ENCODE peak calls at places on chromosomes 7 and 10, in nine cellular contexts. One of them, this sample, is unnamed.

GRCh38 chr10:122471531-122472177 is 10.3 kb downstream of the HTRA1 start:
- DNase-seq in LNCaP clone FGC: no peak
- DNase-seq in upper lobe of left lung: no peak
- DNase-seq in retinal pigment epithelial cell: no peak
- DNase-seq in H1: no peak
- DNase-seq in AG09309: no peak
- DNase-seq in vagina: no peak
- DNase-seq in fibroblast of pulmonary artery: no peak
- DNase-seq in GM12878: no peak
- DNase-seq in this sample: no peak

GRCh38 chr10:30583778-30584415 is 45.7 kb downstream of the LYZL2 start:
- DNase-seq in LNCaP clone FGC: peak
- DNase-seq in upper lobe of left lung: no peak
- DNase-seq in retinal pigment epithelial cell: no peak
- DNase-seq in H1: no peak
- DNase-seq in AG09309: peak
- DNase-seq in vagina: no peak
- DNase-seq in fibroblast of pulmonary artery: peak
- DNase-seq in GM12878: peak
- DNase-seq in this sample: peak

GRCh38 chr7:55382251-55382650 is 17.1 kb downstream of the LANCL2 start:
- DNase-seq in LNCaP clone FGC: no peak
- DNase-seq in upper lobe of left lung: no peak
- DNase-seq in retinal pigment epithelial cell: no peak
- DNase-seq in H1: no peak
- DNase-seq in AG09309: no peak
- DNase-seq in vagina: no peak
- DNase-seq in fibroblast of pulmonary artery: no peak
- DNase-seq in GM12878: no peak
- DNase-seq in this sample: no peak

GRCh38 chr10:95485445-95485844 is 75.7 kb downstream of the SORBS1 start:
- DNase-seq in LNCaP clone FGC: no peak
- DNase-seq in upper lobe of left lung: no peak
- DNase-seq in retinal pigment epithelial cell: no peak
- DNase-seq in H1: no peak
- DNase-seq in AG09309: no peak
- DNase-seq in vagina: no peak
- DNase-seq in fibroblast of pulmonary artery: no peak
- DNase-seq in GM12878: no peak
- DNase-seq in this sample: no peak

GRCh38 chr7:30160329-30160728 is 25.5 kb downstream of the MTURN start:
- DNase-seq in LNCaP clone FGC: no peak
- DNase-seq in upper lobe of left lung: no peak
- DNase-seq in retinal pigment epithelial cell: no peak
- DNase-seq in H1: no peak
- DNase-seq in AG09309: no peak
- DNase-seq in vagina: no peak
- DNase-seq in fibroblast of pulmonary artery: no peak
- DNase-seq in GM12878: no peak
- DNase-seq in this sample: no peak

GRCh38 chr10:33937987-33938386 is 603.5 kb upstream of the NRP1 start:
- DNase-seq in LNCaP clone FGC: no peak
- DNase-seq in upper lobe of left lung: no peak
- DNase-seq in retinal pigment epithelial cell: no peak
- DNase-seq in H1: no peak
- DNase-seq in AG09309: no peak
- DNase-seq in vagina: no peak
- DNase-seq in fibroblast of pulmonary artery: peak
- DNase-seq in GM12878: no peak
- DNase-seq in this sample: no peak

GRCh38 chr7:127591189-127591588 is 2.3 kb upstream of the FSCN3 start:
- DNase-seq in LNCaP clone FGC: no peak
- DNase-seq in upper lobe of left lung: no peak
- DNase-seq in retinal pigment epithelial cell: no peak
- DNase-seq in H1: no peak
- DNase-seq in AG09309: no peak
- DNase-seq in vagina: no peak
- DNase-seq in fibroblast of pulmonary artery: no peak
- DNase-seq in GM12878: no peak
- DNase-seq in this sample: no peak

GRCh38 chr10:71882813-71883746 is 32.0 kb upstream of the PSAP start:
- DNase-seq in LNCaP clone FGC: no peak
- DNase-seq in upper lobe of left lung: no peak
- DNase-seq in retinal pigment epithelial cell: no peak
- DNase-seq in H1: no peak
- DNase-seq in AG09309: no peak
- DNase-seq in vagina: no peak
- DNase-seq in fibroblast of pulmonary artery: no peak
- DNase-seq in GM12878: no peak
- DNase-seq in this sample: no peak

GRCh38 chr7:11831727-11832495 is at the start of gene THSD7A:
- DNase-seq in LNCaP clone FGC: no peak
- DNase-seq in upper lobe of left lung: peak
- DNase-seq in retinal pigment epithelial cell: no peak
- DNase-seq in H1: peak
- DNase-seq in AG09309: no peak
- DNase-seq in vagina: no peak
- DNase-seq in fibroblast of pulmonary artery: peak
- DNase-seq in GM12878: no peak
- DNase-seq in this sample: no peak

GRCh38 chr7:130791746-130792145 is 57.7 kb upstream of the KLF14 start:
- DNase-seq in LNCaP clone FGC: no peak
- DNase-seq in upper lobe of left lung: no peak
- DNase-seq in retinal pigment epithelial cell: no peak
- DNase-seq in H1: no peak
- DNase-seq in AG09309: no peak
- DNase-seq in vagina: no peak
- DNase-seq in fibroblast of pulmonary artery: no peak
- DNase-seq in GM12878: no peak
- DNase-seq in this sample: no peak

GRCh38 chr7:19020062-19020461 is 97.4 kb downstream of the TWIST1 start:
- DNase-seq in LNCaP clone FGC: no peak
- DNase-seq in upper lobe of left lung: no peak
- DNase-seq in retinal pigment epithelial cell: no peak
- DNase-seq in H1: no peak
- DNase-seq in AG09309: no peak
- DNase-seq in vagina: no peak
- DNase-seq in fibroblast of pulmonary artery: no peak
- DNase-seq in GM12878: no peak
- DNase-seq in this sample: no peak

GRCh38 chr7:121748546-121748945 is 124.4 kb upstream of the PTPRZ1 start:
- DNase-seq in LNCaP clone FGC: no peak
- DNase-seq in upper lobe of left lung: no peak
- DNase-seq in retinal pigment epithelial cell: no peak
- DNase-seq in H1: no peak
- DNase-seq in AG09309: no peak
- DNase-seq in vagina: no peak
- DNase-seq in fibroblast of pulmonary artery: no peak
- DNase-seq in GM12878: no peak
- DNase-seq in this sample: no peak

GRCh38 chr10:129074939-129075338 is 392.1 kb upstream of the MGMT start:
- DNase-seq in LNCaP clone FGC: peak
- DNase-seq in upper lobe of left lung: no peak
- DNase-seq in retinal pigment epithelial cell: no peak
- DNase-seq in H1: no peak
- DNase-seq in AG09309: no peak
- DNase-seq in vagina: no peak
- DNase-seq in fibroblast of pulmonary artery: no peak
- DNase-seq in GM12878: no peak
- DNase-seq in this sample: no peak

GRCh38 chr10:117166420-117167345 is 28.6 kb upstream of the VAX1 start:
- DNase-seq in LNCaP clone FGC: no peak
- DNase-seq in upper lobe of left lung: peak
- DNase-seq in retinal pigment epithelial cell: no peak
- DNase-seq in H1: no peak
- DNase-seq in AG09309: no peak
- DNase-seq in vagina: no peak
- DNase-seq in fibroblast of pulmonary artery: no peak
- DNase-seq in GM12878: no peak
- DNase-seq in this sample: no peak
- H3K4me3 ChIP-seq in LNCaP clone FGC: no peak
- H3K4me3 ChIP-seq in upper lobe of left lung: no peak
- H3K4me3 ChIP-seq in retinal pigment epithelial cell: no peak
- H3K4me3 ChIP-seq in H1: peak
- H3K4me3 ChIP-seq in AG09309: no peak
- H3K4me3 ChIP-seq in vagina: no peak
- H3K4me3 ChIP-seq in fibroblast of pulmonary artery: no peak
- H3K4me3 ChIP-seq in GM12878: no peak
- H3K4me3 ChIP-seq in this sample: no peak

DNA sequence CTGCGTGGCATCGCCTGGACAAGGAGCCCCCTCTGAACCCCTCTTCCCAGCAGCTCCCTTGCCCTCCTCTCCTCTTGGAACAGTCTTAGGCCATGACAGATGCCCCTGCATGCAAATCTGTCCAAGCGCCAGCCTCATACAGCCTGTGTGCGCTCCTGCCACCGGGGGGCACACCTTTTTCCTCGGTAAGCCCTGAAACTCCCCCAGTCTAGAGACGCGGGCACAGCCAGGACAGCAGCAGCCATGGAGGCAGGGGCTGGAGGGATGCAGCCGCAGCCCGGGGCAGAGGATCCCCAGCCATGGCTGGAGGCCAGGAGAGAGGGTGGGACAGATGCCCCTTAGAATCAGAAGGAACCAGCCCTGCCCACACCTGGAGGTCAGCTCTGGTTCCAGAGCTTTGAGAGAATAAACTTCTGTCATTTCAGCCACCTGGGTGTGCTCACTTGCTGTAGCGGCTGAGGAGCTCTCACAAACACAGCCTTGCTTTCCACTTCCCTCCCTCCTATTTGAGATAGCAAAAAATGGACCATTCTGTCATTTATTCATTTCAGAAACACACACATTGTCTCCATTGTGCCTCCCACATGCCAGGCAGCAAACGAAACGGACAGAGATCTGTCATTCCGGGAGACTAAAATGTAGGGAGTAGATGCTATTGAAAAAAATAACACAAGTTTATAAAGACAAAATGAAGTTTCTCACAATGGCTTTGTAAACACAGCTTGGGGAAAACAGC is 241.5 kb downstream of the WDR37 start:
- DNase-seq in LNCaP clone FGC: no peak
- DNase-seq in upper lobe of left lung: no peak
- DNase-seq in retinal pigment epithelial cell: no peak
- DNase-seq in H1: peak
- DNase-seq in AG09309: no peak
- DNase-seq in vagina: no peak
- DNase-seq in fibroblast of pulmonary artery: no peak
- DNase-seq in GM12878: no peak
- DNase-seq in this sample: no peak
- TF ChIP-seq CTCF in LNCaP clone FGC: no peak
- TF ChIP-seq CTCF in upper lobe of left lung: no peak
- TF ChIP-seq CTCF in retinal pigment epithelial cell: no peak
- TF ChIP-seq CTCF in H1: peak
- TF ChIP-seq CTCF in AG09309: no peak
- TF ChIP-seq CTCF in vagina: no peak
- TF ChIP-seq CTCF in fibroblast of pulmonary artery: no peak
- TF ChIP-seq CTCF in GM12878: no peak
- TF ChIP-seq CTCF in this sample: no peak

DNA sequence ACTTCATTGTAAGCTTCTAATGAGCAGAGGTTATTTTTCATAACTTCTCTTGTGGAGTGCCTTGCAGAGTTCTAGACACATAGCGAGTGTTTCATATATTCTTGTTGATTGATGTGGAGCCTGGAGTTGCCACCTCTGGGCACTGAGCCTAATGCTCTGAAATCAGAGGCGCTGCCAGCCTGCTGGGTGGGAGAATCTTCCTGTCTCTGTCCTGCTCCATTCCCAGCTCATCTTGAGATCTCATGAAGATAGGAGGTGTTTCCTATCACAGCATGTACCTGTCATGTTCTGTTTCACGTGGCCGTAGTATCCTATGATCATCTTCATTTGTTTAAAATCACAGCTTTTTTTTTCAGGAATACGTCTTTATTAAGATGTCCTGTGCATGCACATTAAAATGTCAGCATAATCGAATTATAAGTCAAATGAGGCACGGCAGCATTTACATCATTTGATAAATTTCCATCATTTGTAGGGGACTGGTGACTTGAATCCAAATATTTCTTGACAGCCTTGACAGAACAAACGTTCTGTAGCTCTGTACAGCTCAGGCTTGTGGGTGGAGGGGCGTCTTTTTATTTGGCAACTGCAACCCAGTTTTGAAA is 393.0 kb downstream of the PHTF2 start:
- DNase-seq in LNCaP clone FGC: no peak
- DNase-seq in upper lobe of left lung: no peak
- DNase-seq in retinal pigment epithelial cell: no peak
- DNase-seq in H1: no peak
- DNase-seq in AG09309: no peak
- DNase-seq in vagina: no peak
- DNase-seq in fibroblast of pulmonary artery: no peak
- DNase-seq in GM12878: no peak
- DNase-seq in this sample: no peak
- H3K4me3 ChIP-seq in LNCaP clone FGC: no peak
- H3K4me3 ChIP-seq in upper lobe of left lung: no peak
- H3K4me3 ChIP-seq in retinal pigment epithelial cell: no peak
- H3K4me3 ChIP-seq in H1: no peak
- H3K4me3 ChIP-seq in AG09309: no peak
- H3K4me3 ChIP-seq in vagina: no peak
- H3K4me3 ChIP-seq in fibroblast of pulmonary artery: no peak
- H3K4me3 ChIP-seq in GM12878: no peak
- H3K4me3 ChIP-seq in this sample: no peak

DNA sequence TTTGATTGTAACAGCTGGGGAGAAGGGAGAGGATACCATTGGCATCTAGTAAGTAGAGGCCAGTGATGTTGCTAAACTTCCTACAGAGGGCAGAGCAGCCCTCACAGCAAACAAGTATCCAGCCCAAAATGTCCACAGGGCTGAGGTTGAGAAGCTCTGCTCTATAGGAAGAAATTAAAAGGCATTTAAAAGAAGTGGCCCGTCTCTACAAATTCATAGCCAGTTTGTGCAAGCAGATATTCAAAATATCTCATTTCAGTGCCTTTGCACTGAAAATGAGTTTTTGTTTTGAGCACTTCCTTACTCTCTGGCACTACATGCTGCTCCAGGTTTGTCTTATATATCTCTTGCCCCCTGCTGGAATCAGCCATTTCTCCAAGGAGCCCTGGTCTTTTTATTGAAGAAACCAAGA is 330.0 kb downstream of the BBS9 start:
- DNase-seq in LNCaP clone FGC: peak
- DNase-seq in upper lobe of left lung: no peak
- DNase-seq in retinal pigment epithelial cell: no peak
- DNase-seq in H1: peak
- DNase-seq in AG09309: peak
- DNase-seq in vagina: no peak
- DNase-seq in fibroblast of pulmonary artery: peak
- DNase-seq in GM12878: no peak
- DNase-seq in this sample: no peak
- TF ChIP-seq CTCF in LNCaP clone FGC: peak
- TF ChIP-seq CTCF in upper lobe of left lung: peak
- TF ChIP-seq CTCF in retinal pigment epithelial cell: peak
- TF ChIP-seq CTCF in H1: peak
- TF ChIP-seq CTCF in AG09309: peak
- TF ChIP-seq CTCF in vagina: no peak
- TF ChIP-seq CTCF in fibroblast of pulmonary artery: peak
- TF ChIP-seq CTCF in GM12878: peak
- TF ChIP-seq CTCF in this sample: peak

GRCh38 chr7:155459133-155459866 is 1.4 kb downstream of the EN2 start:
- DNase-seq in LNCaP clone FGC: no peak
- DNase-seq in upper lobe of left lung: no peak
- DNase-seq in retinal pigment epithelial cell: no peak
- DNase-seq in H1: no peak
- DNase-seq in AG09309: no peak
- DNase-seq in vagina: no peak
- DNase-seq in fibroblast of pulmonary artery: no peak
- DNase-seq in GM12878: no peak
- DNase-seq in this sample: no peak
- H3K4me3 ChIP-seq in LNCaP clone FGC: peak
- H3K4me3 ChIP-seq in upper lobe of left lung: no peak
- H3K4me3 ChIP-seq in retinal pigment epithelial cell: no peak
- H3K4me3 ChIP-seq in H1: peak
- H3K4me3 ChIP-seq in AG09309: no peak
- H3K4me3 ChIP-seq in vagina: peak
- H3K4me3 ChIP-seq in fibroblast of pulmonary artery: no peak
- H3K4me3 ChIP-seq in GM12878: no peak
- H3K4me3 ChIP-seq in this sample: no peak

GRCh38 chr7:104862719-104863118 is 151.3 kb upstream of the KMT2E start:
- DNase-seq in LNCaP clone FGC: no peak
- DNase-seq in upper lobe of left lung: no peak
- DNase-seq in retinal pigment epithelial cell: no peak
- DNase-seq in H1: no peak
- DNase-seq in AG09309: no peak
- DNase-seq in vagina: no peak
- DNase-seq in fibroblast of pulmonary artery: peak
- DNase-seq in GM12878: no peak
- DNase-seq in this sample: no peak
- TF ChIP-seq CTCF in LNCaP clone FGC: peak
- TF ChIP-seq CTCF in upper lobe of left lung: no peak
- TF ChIP-seq CTCF in retinal pigment epithelial cell: peak
- TF ChIP-seq CTCF in H1: peak
- TF ChIP-seq CTCF in AG09309: peak
- TF ChIP-seq CTCF in vagina: no peak
- TF ChIP-seq CTCF in fibroblast of pulmonary artery: peak
- TF ChIP-seq CTCF in GM12878: no peak
- TF ChIP-seq CTCF in this sample: peak